ENCODE peak calls at places on chromosome 18, in seven cellular contexts. N is activated T-cell treated with anti-CD3 and anti-CD28 coated beads for 1 hour; X is T1000; C is cardiac fibroblast; U is central memory CD4-positive, alpha-beta T cell; V is NCI-H2081; S is PC-3. D is an unnamed sample.

GRCh38 chr18:3151379-3152264 is 68.1 kb downstream of the MYOM1 start:
- DNase-seq in V (peak; percentile 38), N (no peak), S (peak; percentile 59), U (peak; percentile 30), C (peak; percentile 54), X (no peak), D (no peak)

GRCh38 chr18:21997207-21998143 is 171.9 kb upstream of the GATA6 start:
- DNase-seq in S (peak; percentile 50), V (peak; percentile 31), X (no peak), U (no peak), C (peak; percentile 69), N (no peak), D (no peak)

GRCh38 chr18:7336616-7337015 is 105.7 kb downstream of the LRRC30 start:
- DNase-seq in V (no peak), X (no peak), C (no peak), N (no peak), S (no peak), U (no peak), D (no peak)

GRCh38 chr18:2917255-2918047 is 70.6 kb downstream of the EMILIN2 start:
- DNase-seq in N (no peak), U (no peak), X (no peak), S (no peak), V (no peak), C (no peak), D (no peak)

GRCh38 chr18:55764382-55764781 is 176.4 kb upstream of the TCF4 start:
- DNase-seq in V (no peak), U (no peak), N (no peak), S (no peak), C (no peak), X (no peak), D (no peak)

GRCh38 chr18:67731853-67732252 is 215.3 kb upstream of the DSEL start:
- DNase-seq in N (no peak), U (no peak), X (no peak), C (no peak), V (no peak), S (peak; percentile 66), D (no peak)

GRCh38 chr18:32317651-32318050 is 127.8 kb downstream of the MEP1B start:
- DNase-seq in C (peak; percentile 83), N (no peak), X (no peak), U (no peak), V (no peak), S (no peak), D (no peak)

GRCh38 chr18:69996417-69996816 is 48.7 kb upstream of the CD226 start:
- DNase-seq in U (no peak), C (no peak), S (no peak), V (no peak), N (no peak), X (no peak), D (no peak)

GRCh38 chr18:34871435-34871834 is 161.3 kb downstream of the DTNA start:
- DNase-seq in S (no peak), N (no peak), C (peak; percentile 3), X (no peak), U (no peak), V (no peak), D (no peak)

GRCh38 chr18:58990720-58991119 is 126.0 kb downstream of the ZNF532 start:
- DNase-seq in N (no peak), X (no peak), C (no peak), U (no peak), V (peak; percentile 18), S (no peak), D (no peak)

GRCh38 chr18:56468379-56468778 is 170.0 kb downstream of the TXNL1 start:
- DNase-seq in C (no peak), U (no peak), N (no peak), S (no peak), X (no peak), V (no peak), D (no peak)

GRCh38 chr18:32911660-32912284 is 138.9 kb upstream of the KLHL14 start:
- DNase-seq in C (no peak), N (no peak), S (peak; percentile 49), U (no peak), V (no peak), X (no peak), D (no peak)

D was measured in CD4-positive, alpha-beta memory T cell.